ENCODE peak calls at places on chromosome 11, in eight cellular contexts. R is RPMI7951, U is dorsolateral prefrontal cortex, T is GM23338, F is globus pallidus, I is neural progenitor cell, J is activated T-cell treated with anti-CD3 and anti-CD28 coated beads for 1 hour, L is WTC11. O is an unnamed sample.

GRCh38 chr11:104191124-104191523 is 27.2 kb upstream of the PDGFD start:
- DNase-seq in R (no peak), U (no peak), T (no peak), F (no peak), I (no peak), J (no peak), L (no peak), O (no peak)

GRCh38 chr11:14443642-14444041 is 56.0 kb downstream of the COPB1 start:
- DNase-seq in R (peak; percentile 83), U (no peak), T (no peak), F (peak; percentile 11), I (no peak), J (no peak), L (no peak), O (peak; percentile 86)

GRCh38 chr11:57649826-57650738 is at the start of gene YPEL4:
- DNase-seq in R (peak; percentile 71), U (peak; percentile 72), T (peak; percentile 69), F (peak; percentile 91), I (peak; percentile 69), J (peak; percentile 55), L (peak; percentile 45), O (peak; percentile 60)

GRCh38 chr11:62245271-62245753 is 3.3 kb downstream of the SCGB1D2 start:
- DNase-seq in R (peak; percentile 42), U (no peak), T (peak; percentile 75), F (no peak), I (peak; percentile 72), J (no peak), L (peak; percentile 73), O (peak; percentile 24)

GRCh38 chr11:69295995-69296889 is 2.3 kb downstream of the MYEOV start:
- DNase-seq in R (peak; percentile 89), U (no peak), T (no peak), F (no peak), I (no peak), J (no peak), L (no peak), O (no peak)

GRCh38 chr11:111417011-111417765 is 38.1 kb upstream of the POU2AF1 start:
- DNase-seq in R (no peak), U (no peak), T (no peak), F (no peak), I (no peak), J (no peak), L (no peak), O (no peak)

GRCh38 chr11:2522636-2523255 is 77.9 kb downstream of the KCNQ1 start:
- DNase-seq in R (no peak), U (peak; percentile 11), T (no peak), F (no peak), I (peak; percentile 1), J (no peak), L (peak; percentile 10), O (no peak)

GRCh38 chr11:10917802-10918201 is 59.9 kb upstream of the ZBED5 start:
- DNase-seq in R (no peak), U (no peak), T (no peak), F (no peak), I (no peak), J (no peak), L (no peak), O (no peak)

GRCh38 chr11:58503361-58503856 is 4.5 kb downstream of the OR5B21 start:
- DNase-seq in R (no peak), U (no peak), T (no peak), F (no peak), I (no peak), J (no peak), L (no peak), O (no peak)

GRCh38 chr11:3096909-3097395 is 39.7 kb upstream of the CARS1 start:
- DNase-seq in R (no peak), U (no peak), T (no peak), F (no peak), I (no peak), J (no peak), L (no peak), O (no peak)